ENCODE peak calls at places on chromosome 21, in six cellular contexts. W is activated CD4-positive, CD25-positive, alpha-beta regulatory T cell; D is NCI-H510A treated with DMSO at 0.1 percent for 48 hours; Q is small intestine; A is OCI-LY7; Y is naive thymus-derived CD8-positive, alpha-beta T cell. N is an unnamed sample.

GRCh38 chr21:23936224-23936623 is 1671.1 kb downstream of the MRPL39 start:
- DNase-seq in A (no peak), W (no peak), D (no peak), Y (no peak), Q (no peak), N (no peak)

GRCh38 chr21:32698971-32699693 is 28.7 kb downstream of the SYNJ1 start:
- DNase-seq in A (no peak), D (no peak), Q (no peak), Y (no peak), W (no peak), N (no peak)

GRCh38 chr21:43866233-43866632 is 1.2 kb downstream of the AGPAT3 start:
- DNase-seq in A (peak; percentile 47), Q (peak; percentile 43), Y (peak; percentile 21), W (no peak), D (peak; percentile 62), N (no peak)

GRCh38 chr21:35796834-35797233 is 263.5 kb downstream of the SETD4 start:
- DNase-seq in Y (no peak), Q (peak; percentile 26), D (no peak), A (no peak), W (no peak), N (no peak)

GRCh38 chr21:29289317-29289716 is 9.4 kb upstream of the BACH1 start:
- DNase-seq in D (no peak), A (no peak), Q (no peak), Y (no peak), W (no peak), N (no peak)

GRCh38 chr21:17050156-17050555 is 462.7 kb upstream of the CXADR start:
- DNase-seq in W (no peak), Y (no peak), Q (no peak), D (no peak), A (no peak), N (no peak)

GRCh38 chr21:33403786-33404571 is 766 bp downstream of the IFNGR2 start:
- DNase-seq in W (no peak), D (peak; percentile 55), A (peak; percentile 72), Y (peak; percentile 8), Q (peak; percentile 66), N (no peak)

GRCh38 chr21:32482565-32483292 is 70.2 kb downstream of the EVA1C start:
- DNase-seq in Q (no peak), D (no peak), A (no peak), W (no peak), Y (no peak), N (no peak)

GRCh38 chr21:37837381-37837780 is 78.9 kb downstream of the KCNJ6 start:
- DNase-seq in A (no peak), Q (no peak), W (no peak), D (no peak), Y (no peak), N (no peak)

GRCh38 chr21:34825101-34825500 is 156.3 kb downstream of the CLIC6 start:
- DNase-seq in A (no peak), Y (no peak), W (no peak), Q (no peak), D (no peak), N (no peak)

GRCh38 chr21:29586696-29587095 is 288.0 kb downstream of the BACH1 start:
- DNase-seq in D (no peak), A (no peak), Q (no peak), Y (no peak), W (no peak), N (no peak)

GRCh38 chr21:39633043-39633442 is 20.3 kb downstream of the B3GALT5 start:
- DNase-seq in D (no peak), A (no peak), W (no peak), Y (no peak), Q (peak; percentile 81), N (no peak)

GRCh38 chr21:46097826-46098286 is at the start of gene COL6A2:
- DNase-seq in D (no peak), W (peak; percentile 28), A (no peak), Q (peak; percentile 13), Y (peak; percentile 60), N (no peak)

GRCh38 chr21:43865471-43866181 is 603 bp downstream of the AGPAT3 start:
- DNase-seq in Q (peak; percentile 75), D (no peak), W (peak; percentile 33), Y (peak; percentile 47), A (no peak), N (no peak)

GRCh38 chr21:45865106-45865835 is 116.3 kb upstream of the COL6A1 start:
- DNase-seq in Q (no peak), D (no peak), W (no peak), Y (no peak), A (no peak), N (no peak)

GRCh38 chr21:14259669-14260458 is 43.9 kb downstream of the RBM11 start:
- DNase-seq in D (peak; percentile 64), A (peak; percentile 46), Q (peak; percentile 80), Y (no peak), W (no peak), N (no peak)

GRCh38 chr21:34953950-34954349 is 95.2 kb downstream of the RUNX1 start:
- DNase-seq in Q (no peak), D (no peak), Y (no peak), A (no peak), W (no peak), N (no peak)

GRCh38 chr21:45551316-45551715 is 9.1 kb upstream of the SLC19A1 start:
- DNase-seq in D (no peak), A (no peak), W (no peak), Q (peak; percentile 86), Y (no peak), N (no peak)

GRCh38 chr21:41958886-41959563 is 5.2 kb upstream of the C2CD2 start:
- DNase-seq in Y (no peak), Q (no peak), D (no peak), W (no peak), A (no peak), N (no peak)

GRCh38 chr21:46002841-46003574 is 21.4 kb downstream of the COL6A1 start:
- DNase-seq in Y (peak; percentile 1), W (no peak), A (no peak), D (no peak), Q (no peak), N (no peak)

GRCh38 chr21:35743571-35743970 is 316.8 kb downstream of the SETD4 start:
- DNase-seq in D (no peak), A (no peak), W (no peak), Q (no peak), Y (no peak), N (no peak)

GRCh38 chr21:35738342-35738961 is 321.9 kb downstream of the SETD4 start:
- DNase-seq in Y (no peak), W (no peak), D (no peak), A (no peak), Q (peak; percentile 32), N (peak; percentile 75)

GRCh38 chr21:29849735-29850176 is 90.0 kb downstream of the GRIK1 start:
- DNase-seq in W (no peak), D (peak; percentile 15), A (peak; percentile 70), Q (peak; percentile 44), Y (peak; percentile 8), N (peak; percentile 1)

GRCh38 chr21:36491191-36491916 is 11.4 kb upstream of the CLDN14 start:
- DNase-seq in A (no peak), Q (no peak), D (no peak), Y (no peak), W (no peak), N (no peak)

GRCh38 chr21:46196733-46197132 is 12.5 kb upstream of the SPATC1L start:
- DNase-seq in A (no peak), W (no peak), Q (peak; percentile 57), D (no peak), Y (no peak), N (no peak)

GRCh38 chr21:26782349-26782748 is 62.9 kb downstream of the ADAMTS1 start:
- DNase-seq in A (no peak), Y (no peak), D (no peak), Q (no peak), W (no peak), N (no peak)

GRCh38 chr21:21003701-21004100 is 5.5 kb downstream of the NCAM2 start:
- DNase-seq in W (no peak), D (peak; percentile 12), A (peak; percentile 1), Q (no peak), Y (no peak), N (no peak)

GRCh38 chr21:41962425-41962966 is 8.7 kb upstream of the C2CD2 start:
- DNase-seq in D (no peak), A (no peak), W (no peak), Q (no peak), Y (no peak), N (no peak)

GRCh38 chr21:23475518-23476189 is 2131.6 kb downstream of the MRPL39 start:
- DNase-seq in W (no peak), Q (no peak), Y (no peak), D (no peak), A (no peak), N (no peak)

GRCh38 chr21:36203603-36203889 is 46.9 kb downstream of the DOP1B start:
- DNase-seq in A (no peak), W (no peak), Q (peak; percentile 75), Y (no peak), D (no peak), N (no peak)

GRCh38 chr21:43911015-43911934 is 46.3 kb downstream of the AGPAT3 start:
- DNase-seq in Q (peak; percentile 86), D (no peak), Y (no peak), A (no peak), W (no peak), N (no peak)

GRCh38 chr21:17513214-17514123 is 626 bp downstream of the CXADR start:
- DNase-seq in Y (peak; percentile 20), D (peak; percentile 6), Q (peak; percentile 81), W (peak; percentile 2), A (peak; percentile 57), N (peak; percentile 45)

GRCh38 chr21:30713786-30714185 is 4.8 kb downstream of the KRTAP21-3 start:
- DNase-seq in W (no peak), A (no peak), Q (no peak), D (no peak), Y (no peak), N (no peak)

GRCh38 chr21:38310619-38311018 is 53.8 kb downstream of the KCNJ15 start:
- DNase-seq in D (peak; percentile 73), W (no peak), A (no peak), Y (no peak), Q (no peak), N (peak; percentile 45)

GRCh38 chr21:35850029-35850428 is 210.3 kb downstream of the SETD4 start:
- DNase-seq in Q (no peak), D (no peak), W (no peak), Y (no peak), A (no peak), N (no peak)

GRCh38 chr21:46095106-46095719 is 2.7 kb upstream of the COL6A2 start:
- DNase-seq in Y (no peak), W (no peak), A (no peak), D (no peak), Q (no peak), N (no peak)

GRCh38 chr21:43691801-43692200 is 27.1 kb upstream of the PDXK start:
- DNase-seq in A (no peak), Q (no peak), Y (no peak), D (no peak), W (no peak), N (no peak)

GRCh38 chr21:36873511-36873910 is 93.0 kb downstream of the HLCS start:
- DNase-seq in A (no peak), D (no peak), Y (no peak), W (no peak), Q (no peak), N (no peak)

GRCh38 chr21:42572906-42573495 is 59.3 kb downstream of the SLC37A1 start:
- DNase-seq in W (no peak), Y (no peak), Q (no peak), D (no peak), A (no peak), N (no peak)

N was measured in NCI-H187.